ENCODE peak calls at places on chromosomes 5 and 9, in four cellular contexts. One of them, this sample, is unnamed.

GRCh38 chr5:181156758-181157157 is 9.4 kb downstream of the OR2V2 start:
- DNase-seq in activated CD4-positive, alpha-beta T cell treated with anti-CD3 and anti-CD28 coated beads, Interleukin-2, amount 50 U/mL, for 24 hours: no peak
- DNase-seq in mucosa of gallbladder: no peak
- DNase-seq in brain microvascular endothelial cell: no peak
- DNase-seq in this sample: no peak

GRCh38 chr5:132427285-132428146 is 58.0 kb downstream of the SLC22A5 start:
- DNase-seq in mucosa of gallbladder: peak
- DNase-seq in activated CD4-positive, alpha-beta T cell treated with anti-CD3 and anti-CD28 coated beads, Interleukin-2, amount 50 U/mL, for 24 hours: no peak
- DNase-seq in brain microvascular endothelial cell: no peak
- DNase-seq in this sample: no peak

GRCh38 chr9:134778841-134779411 is 101.7 kb upstream of the FCN2 start:
- DNase-seq in mucosa of gallbladder: peak
- DNase-seq in activated CD4-positive, alpha-beta T cell treated with anti-CD3 and anti-CD28 coated beads, Interleukin-2, amount 50 U/mL, for 24 hours: no peak
- DNase-seq in brain microvascular endothelial cell: peak
- DNase-seq in this sample: peak

GRCh38 chr5:100901851-100902341 is 1.2 kb downstream of the ST8SIA4 start:
- DNase-seq in brain microvascular endothelial cell: no peak
- DNase-seq in mucosa of gallbladder: peak
- DNase-seq in activated CD4-positive, alpha-beta T cell treated with anti-CD3 and anti-CD28 coated beads, Interleukin-2, amount 50 U/mL, for 24 hours: peak
- DNase-seq in this sample: no peak

GRCh38 chr9:70641631-70642030 is 227.2 kb upstream of the KLF9 start:
- DNase-seq in activated CD4-positive, alpha-beta T cell treated with anti-CD3 and anti-CD28 coated beads, Interleukin-2, amount 50 U/mL, for 24 hours: no peak
- DNase-seq in brain microvascular endothelial cell: no peak
- DNase-seq in mucosa of gallbladder: no peak
- DNase-seq in this sample: no peak

GRCh38 chr5:147084702-147085101 is 150.1 kb upstream of the STK32A start:
- DNase-seq in brain microvascular endothelial cell: no peak
- DNase-seq in activated CD4-positive, alpha-beta T cell treated with anti-CD3 and anti-CD28 coated beads, Interleukin-2, amount 50 U/mL, for 24 hours: no peak
- DNase-seq in mucosa of gallbladder: peak
- DNase-seq in this sample: no peak

GRCh38 chr5:73540192-73540591 is 25.2 kb downstream of the ANKRA2 start:
- DNase-seq in brain microvascular endothelial cell: peak
- DNase-seq in mucosa of gallbladder: no peak
- DNase-seq in activated CD4-positive, alpha-beta T cell treated with anti-CD3 and anti-CD28 coated beads, Interleukin-2, amount 50 U/mL, for 24 hours: no peak
- DNase-seq in this sample: no peak

GRCh38 chr9:36928670-36929349 is 105.3 kb downstream of the PAX5 start:
- DNase-seq in mucosa of gallbladder: no peak
- DNase-seq in activated CD4-positive, alpha-beta T cell treated with anti-CD3 and anti-CD28 coated beads, Interleukin-2, amount 50 U/mL, for 24 hours: peak
- DNase-seq in brain microvascular endothelial cell: peak
- DNase-seq in this sample: no peak

GRCh38 chr9:121984726-121985402 is 108.2 kb downstream of the TTLL11 start:
- DNase-seq in activated CD4-positive, alpha-beta T cell treated with anti-CD3 and anti-CD28 coated beads, Interleukin-2, amount 50 U/mL, for 24 hours: no peak
- DNase-seq in mucosa of gallbladder: no peak
- DNase-seq in brain microvascular endothelial cell: peak
- DNase-seq in this sample: no peak

GRCh38 chr9:135279834-135280393 is 192.4 kb downstream of the OLFM1 start:
- DNase-seq in mucosa of gallbladder: no peak
- DNase-seq in brain microvascular endothelial cell: no peak
- DNase-seq in activated CD4-positive, alpha-beta T cell treated with anti-CD3 and anti-CD28 coated beads, Interleukin-2, amount 50 U/mL, for 24 hours: no peak
- DNase-seq in this sample: no peak

GRCh38 chr5:1488882-1489680 is 34.7 kb downstream of the LPCAT1 start:
- DNase-seq in brain microvascular endothelial cell: peak
- DNase-seq in mucosa of gallbladder: no peak
- DNase-seq in activated CD4-positive, alpha-beta T cell treated with anti-CD3 and anti-CD28 coated beads, Interleukin-2, amount 50 U/mL, for 24 hours: peak
- DNase-seq in this sample: no peak

GRCh38 chr5:96254980-96255681 is 177.9 kb downstream of the PCSK1 start:
- DNase-seq in brain microvascular endothelial cell: peak
- DNase-seq in mucosa of gallbladder: no peak
- DNase-seq in activated CD4-positive, alpha-beta T cell treated with anti-CD3 and anti-CD28 coated beads, Interleukin-2, amount 50 U/mL, for 24 hours: no peak
- DNase-seq in this sample: no peak

GRCh38 chr5:63070001-63070400 is 491.4 kb downstream of the LRRC70 start:
- DNase-seq in mucosa of gallbladder: no peak
- DNase-seq in activated CD4-positive, alpha-beta T cell treated with anti-CD3 and anti-CD28 coated beads, Interleukin-2, amount 50 U/mL, for 24 hours: no peak
- DNase-seq in brain microvascular endothelial cell: no peak
- DNase-seq in this sample: no peak

This sample was measured in D721Med.